ENCODE peak calls at places on chromosomes 13 and 19, in eight cellular contexts. W, N, U, T, D, V, C and Q are unnamed samples.

GRCh38 chr19:35295792-35296462 is 4.0 kb downstream of the MAG start:
- DNase-seq in N (no peak), T (no peak), D (no peak), W (no peak), V (no peak), C (no peak), U (no peak), Q (peak; percentile 45)

GRCh38 chr13:44013666-44014291 is 134.1 kb downstream of the LACC1 start:
- DNase-seq in N (no peak), C (no peak), D (no peak), U (peak; percentile 51), V (no peak), T (no peak), W (no peak), Q (no peak)

GRCh38 chr19:12035220-12036172 is at the start of gene ZNF433:
- DNase-seq in C (no peak), W (peak; percentile 65), N (peak; percentile 98), V (peak; percentile 83), T (peak; percentile 99), U (peak; percentile 89), D (peak; percentile 96), Q (no peak)

GRCh38 chr19:4748589-4748988 is 24.9 kb upstream of the DPP9 start:
- DNase-seq in U (no peak), C (no peak), N (no peak), T (no peak), W (no peak), V (no peak), D (no peak), Q (no peak)

GRCh38 chr19:15187026-15188007 is 13.5 kb downstream of the NOTCH3 start:
- DNase-seq in T (no peak), W (no peak), V (no peak), N (no peak), D (no peak), C (no peak), U (peak; percentile 54), Q (no peak)

GRCh38 chr13:27953671-27954405 is 15.3 kb downstream of the CDX2 start:
- DNase-seq in D (peak; percentile 77), T (peak; percentile 98), C (peak; percentile 54), V (no peak), U (peak; percentile 85), N (peak; percentile 91), W (no peak), Q (peak; percentile 12)

GRCh38 chr13:39531646-39532045 is 71.3 kb downstream of the LHFPL6 start:
- DNase-seq in T (no peak), U (no peak), W (no peak), N (no peak), C (no peak), D (no peak), V (no peak), Q (no peak)

GRCh38 chr13:94656766-94657165 is 55.1 kb downstream of the GPR180 start:
- DNase-seq in N (no peak), C (no peak), T (no peak), W (peak; percentile 59), V (no peak), U (peak; percentile 78), D (no peak), Q (no peak)

GRCh38 chr13:106633321-106633720 is 65.4 kb upstream of the ARGLU1 start:
- DNase-seq in T (no peak), D (no peak), N (no peak), V (no peak), U (peak; percentile 75), W (no peak), C (no peak), Q (no peak)

DNA sequence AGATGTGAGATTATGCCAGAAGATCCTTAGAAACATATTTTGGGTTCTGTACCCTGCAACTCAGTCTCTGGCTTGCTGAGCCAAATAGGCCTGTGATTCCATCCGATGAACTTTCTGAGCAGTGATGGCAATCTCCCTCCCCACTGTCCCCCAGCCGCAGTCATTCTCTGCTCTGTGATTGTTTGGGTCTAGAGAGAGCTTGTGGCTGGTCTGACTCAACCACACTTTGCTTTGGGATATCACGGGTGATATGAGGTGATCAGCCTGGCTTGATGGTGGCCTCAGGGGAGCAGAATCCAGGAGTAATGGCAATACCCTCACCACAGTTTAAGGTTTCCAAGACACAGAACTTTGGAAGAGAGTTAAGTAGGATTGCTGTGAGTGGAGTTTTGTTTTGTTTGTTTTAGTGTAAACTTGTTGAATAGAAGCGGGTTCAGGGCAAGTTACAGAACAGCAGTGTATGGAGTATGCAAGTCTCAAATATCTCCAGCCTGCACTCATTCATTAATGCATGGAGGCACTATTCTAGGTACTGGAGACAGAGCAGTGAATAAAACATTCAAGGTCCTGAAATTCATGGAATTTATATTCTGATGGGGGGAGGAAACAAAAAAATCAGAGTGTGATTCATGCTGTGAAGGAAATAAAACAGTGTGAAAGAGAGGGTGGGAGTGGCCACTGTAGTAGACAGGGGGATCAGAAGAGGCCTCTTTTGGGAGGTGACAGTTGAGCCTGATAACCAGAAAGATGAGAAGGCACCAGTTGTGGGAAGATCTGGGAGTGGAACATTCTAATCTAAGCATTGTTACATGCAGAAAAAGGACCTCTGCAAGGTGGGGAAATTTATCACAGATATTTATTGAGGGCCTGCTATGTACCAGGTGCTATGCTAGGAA is 5.4 kb downstream of the SAMD4B start:
- DNase-seq in V (no peak), D (no peak), C (no peak), T (no peak), N (no peak), U (peak; percentile 35), W (no peak), Q (no peak)
- H3K4me3 ChIP-seq in V (no peak overlapping the region), D (no peak overlapping the region), C (no peak overlapping the region), T (no peak overlapping the region), N (no peak overlapping the region), U (no peak overlapping the region), W (no peak overlapping the region), Q (no peak overlapping the region)

GRCh38 chr19:45668342-45668871 is 386 bp downstream of the GIPR start:
- DNase-seq in N (no peak), W (no peak), V (no peak), T (no peak), C (no peak), D (no peak), U (no peak), Q (no peak)

GRCh38 chr19:45676851-45677263 is 8.8 kb downstream of the GIPR start:
- DNase-seq in D (no peak), U (no peak), C (no peak), V (no peak), W (no peak), N (peak; percentile 78), T (no peak), Q (no peak)

GRCh38 chr19:45667620-45668341 is at the start of gene GIPR:
- DNase-seq in W (peak; percentile 69), D (no peak), V (no peak), N (peak; percentile 84), U (peak; percentile 54), T (peak; percentile 85), C (peak; percentile 72), Q (no peak)

DNA sequence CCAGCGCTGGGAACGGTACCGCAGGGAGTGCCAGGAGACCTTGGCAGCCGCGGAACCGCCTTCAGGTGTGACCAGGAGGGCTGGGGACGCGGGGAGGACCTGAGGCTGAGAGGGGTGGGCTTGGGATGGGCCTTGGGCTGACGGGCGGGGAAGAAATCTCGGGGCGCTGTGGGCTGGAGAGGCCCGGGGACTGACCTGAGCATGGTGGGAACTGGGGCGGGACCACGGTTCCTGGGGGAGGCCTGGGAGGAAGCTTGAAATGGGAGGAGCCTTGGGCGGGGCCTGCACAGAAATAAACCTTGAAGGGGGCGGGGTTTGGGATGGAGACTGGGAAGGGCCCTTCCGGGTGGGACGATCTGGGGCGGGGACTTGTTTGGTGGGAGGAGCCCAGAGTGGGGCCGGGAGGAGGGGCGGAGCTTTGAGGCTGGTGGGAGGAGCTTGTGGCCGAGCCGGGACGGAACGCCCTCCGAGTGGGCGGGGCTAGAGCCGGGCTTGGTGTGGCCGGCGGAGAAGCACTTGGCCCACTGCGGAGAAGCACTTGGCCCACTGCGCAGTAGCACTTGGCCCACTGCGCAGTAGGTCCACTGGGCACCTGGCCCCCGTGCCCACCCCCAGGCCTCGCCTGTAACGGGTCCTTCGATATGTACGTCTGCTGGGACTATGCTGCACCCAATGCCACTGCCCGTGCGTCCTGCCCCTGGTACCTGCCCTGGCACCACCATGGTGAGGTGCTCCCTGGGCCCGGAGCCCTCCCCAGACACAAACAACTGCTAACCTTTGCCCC is 2.8 kb downstream of the GIPR start:
- DNase-seq in D (peak; percentile 76), W (peak; percentile 72), N (peak; percentile 93), V (no peak), T (peak; percentile 98), C (peak; percentile 93), U (peak; percentile 88), Q (no peak)
- H3K4me3 ChIP-seq in D (no peak overlapping the region), W (no peak overlapping the region), N (peak overlapping the region; percentile 35), V (no peak overlapping the region), T (no peak overlapping the region), C (peak overlapping the region; percentile 76), U (peak overlapping the region; percentile 33), Q (peak overlapping the region; percentile 43)

DNA sequence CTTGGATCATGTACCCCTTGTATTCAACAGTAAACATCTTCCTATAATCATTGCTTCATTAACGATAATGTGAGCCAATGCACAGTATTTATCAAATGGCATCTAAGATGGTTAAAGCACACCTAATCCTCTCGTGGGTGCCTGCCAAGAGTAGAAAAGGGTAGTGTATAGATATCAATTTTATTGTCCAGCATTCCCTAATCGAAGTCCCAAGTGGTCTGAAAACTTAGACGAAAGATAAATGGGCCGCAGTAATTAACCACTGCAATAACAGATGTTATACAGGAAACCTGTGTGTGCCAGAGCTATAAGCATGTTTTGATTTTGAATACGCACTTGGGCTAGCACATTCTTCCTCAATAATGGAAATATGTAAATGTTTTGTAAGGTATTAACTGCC is 642 bp upstream of the MBNL2 start:
- DNase-seq in N (no peak), W (no peak), T (no peak), C (no peak), D (no peak), U (no peak), V (no peak), Q (no peak)
- H3K4me3 ChIP-seq in N (peak overlapping the region; percentile 68), W (no peak overlapping the region), T (peak overlapping the region; percentile 35), C (no peak overlapping the region), D (peak overlapping the region; percentile 75), U (peak overlapping the region; percentile 62), V (peak overlapping the region; percentile 78), Q (peak overlapping the region; percentile 74)

GRCh38 chr13:97249093-97249787 is 27.1 kb downstream of the MBNL2 start:
- DNase-seq in T (no peak), W (no peak), N (no peak), C (no peak), D (no peak), V (no peak), U (no peak), Q (no peak)
- H3K4me3 ChIP-seq in T (no peak overlapping the region), W (no peak overlapping the region), N (no peak overlapping the region), C (no peak overlapping the region), D (no peak overlapping the region), V (peak overlapping the region; percentile 17), U (no peak overlapping the region), Q (no peak overlapping the region)